ENCODE peak calls at places on chromosomes 4 and X, in five cellular contexts. O is spleen, D is ovary, I is body of pancreas, V is tibial nerve. Q is an unnamed sample. For H3K36me3 and H3K4me1, the result is how much of the 10 kb centered on the place peaks cover.

GRCh38 chrX:148567229-148567628 is 66.8 kb downstream of the AFF2 start:
- DNase-seq in O (no peak), I (no peak), D (no peak), V (no peak), Q (no peak)

GRCh38 chrX:18674417-18674787 is 2.5 kb upstream of the RS1 start:
- DNase-seq in D (peak), I (peak), V (no peak), O (peak), Q (peak)

GRCh38 chr4:184163813-184164212 is 53.9 kb downstream of the ENPP6 start:
- DNase-seq in O (no peak), I (peak), V (peak), D (peak), Q (peak)

GRCh38 chr4:7824218-7824617 is 115.4 kb downstream of the AFAP1 start:
- DNase-seq in I (no peak), O (no peak), D (no peak), V (no peak), Q (no peak)

GRCh38 chrX:48957477-48957826 is at the start of gene OTUD5:
- DNase-seq in D (peak), O (peak), V (no peak), I (no peak), Q (no peak)

GRCh38 chr4:57114973-57115372 is 4.8 kb upstream of the IGFBP7 start:
- DNase-seq in I (no peak), V (no peak), O (no peak), D (no peak), Q (no peak)

GRCh38 chr4:52693492-52693891 is 34.4 kb upstream of the USP46 start:
- DNase-seq in I (no peak), V (no peak), O (no peak), D (no peak), Q (no peak)

GRCh38 chr4:113637363-113637762 is 124.2 kb downstream of the CAMK2D start:
- DNase-seq in V (no peak), I (no peak), D (no peak), O (no peak), Q (no peak)

GRCh38 chr4:176342384-176342783 is 22.6 kb downstream of the SPCS3 start:
- DNase-seq in V (no peak), O (no peak), D (no peak), I (no peak), Q (no peak)

GRCh38 chr4:2842667-2843022 is 999 bp upstream of the ADD1 start:
- DNase-seq in D (no peak), I (no peak), O (no peak), V (no peak), Q (no peak)

GRCh38 chr4:69951602-69952001 is 13.9 kb downstream of the CSN2 start:
- DNase-seq in I (no peak), D (no peak), O (no peak), V (no peak), Q (no peak)

GRCh38 chr4:182015893-182016292 is 227.3 kb upstream of the TENM3 start:
- DNase-seq in V (no peak), D (no peak), I (no peak), O (no peak), Q (no peak)

GRCh38 chr4:147765121-147765521 is 33.2 kb downstream of the ARHGAP10 start:
- DNase-seq in I (no peak), V (no peak), O (no peak), D (no peak), Q (no peak)

GRCh38 chr4:159227378-159227777 is 124.5 kb downstream of the RAPGEF2 start:
- DNase-seq in D (no peak), I (no peak), V (no peak), O (no peak), Q (no peak)

GRCh38 chr4:186297013-186297645 is 31.1 kb downstream of the F11 start:
- DNase-seq in O (no peak), I (no peak), V (no peak), D (no peak), Q (no peak)

GRCh38 chr4:155009288-155009687 is 199.1 kb upstream of the NPY2R start:
- DNase-seq in I (no peak), V (no peak), D (no peak), O (no peak), Q (no peak)

GRCh38 chrX:131985526-131986049 is 37.5 kb upstream of the STK26 start:
- DNase-seq in V (no peak), D (no peak), O (no peak), I (no peak), Q (no peak)

GRCh38 chrX:41561045-41561444 is 113.9 kb downstream of the NYX start:
- DNase-seq in I (peak), V (peak), D (no peak), O (no peak), Q (peak)

GRCh38 chr4:7398788-7399432 is 35.8 kb downstream of the PSAPL1 start:
- DNase-seq in D (no peak), V (no peak), I (no peak), O (no peak), Q (no peak)

GRCh38 chrX:150694738-150695410 is 1.7 kb downstream of the MTMR1 start:
- DNase-seq in D (no peak), I (no peak), O (no peak), V (no peak), Q (no peak)

GRCh38 chr4:3317011-3317655 is 24.3 kb downstream of the RGS12 start:
- DNase-seq in O (peak), D (peak), V (no peak), I (peak), Q (no peak)

GRCh38 chrX:24494544-24495113 is 29.5 kb downstream of the PDK3 start:
- DNase-seq in V (peak), D (no peak), I (peak), O (no peak), Q (peak)

GRCh38 chr4:2416564-2417195 is 1.8 kb downstream of the ZFYVE28 start:
- DNase-seq in V (no peak), D (no peak), O (peak), I (no peak), Q (peak)

GRCh38 chrX:129493643-129494042 is 29.6 kb downstream of the SMARCA1 start:
- DNase-seq in D (no peak), V (no peak), O (no peak), I (no peak), Q (no peak)

GRCh38 chr4:7978907-7979651 is 39.4 kb upstream of the AFAP1 start:
- DNase-seq in V (no peak), I (no peak), O (no peak), D (no peak), Q (no peak)

GRCh38 chr4:132085105-132085504 is 1064.0 kb upstream of the PCDH10 start:
- DNase-seq in O (no peak), D (no peak), I (no peak), V (no peak), Q (no peak)

GRCh38 chrX:131752493-131753198 is 208.8 kb downstream of the OR13H1 start:
- DNase-seq in O (peak), I (no peak), V (no peak), D (peak), Q (peak)

GRCh38 chrX:154596290-154596929 is 11.5 kb downstream of the CTAG1A start:
- DNase-seq in V (no peak), I (peak), D (no peak), O (no peak), Q (no peak)

GRCh38 chr4:38150021-38150671 is 189.9 kb downstream of the PTTG2 start:
- DNase-seq in I (no peak), O (no peak), D (no peak), V (no peak), Q (no peak)

GRCh38 chr4:13166214-13166613 is 317.9 kb downstream of the RAB28 start:
- DNase-seq in D (no peak), I (no peak), V (no peak), O (no peak), Q (no peak)

GRCh38 chr4:80335554-80336358 is at the start of gene CFAP299:
- DNase-seq in O (peak), D (peak), I (peak), V (peak), Q (peak)

GRCh38 chr4:54228064-54228527 is 997 bp upstream of the PDGFRA start:
- DNase-seq in V (peak), D (peak), I (peak), O (peak), Q (peak)

GRCh38 chr4:109319156-109319555 is 16.7 kb upstream of the COL25A1 start:
- DNase-seq in V (no peak), D (no peak), I (no peak), O (no peak), Q (no peak)

GRCh38 chr4:168925789-168926490 is 84.1 kb downstream of the CBR4 start:
- DNase-seq in V (no peak), O (no peak), I (no peak), D (no peak), Q (no peak)

GRCh38 chr4:83490876-83491450 is 6.1 kb upstream of the ABRAXAS1 start:
- DNase-seq in D (no peak), V (no peak), I (no peak), O (no peak), Q (no peak)

GRCh38 chr4:1053080-1053661 is 41.7 kb downstream of the FGFRL1 start:
- DNase-seq in I (no peak), D (peak), O (peak), V (no peak), Q (no peak)

GRCh38 chrX:150525061-150525919 is 43.1 kb upstream of the MTM1 start:
- DNase-seq in O (no peak), D (no peak), I (peak), V (no peak), Q (peak)

GRCh38 chr4:24547979-24548378 is 36.4 kb downstream of the DHX15 start:
- DNase-seq in D (no peak), V (no peak), I (no peak), O (no peak), Q (no peak)

GRCh38 chr4:24550773-24551172 is 33.6 kb downstream of the DHX15 start:
- DNase-seq in V (no peak), O (no peak), I (no peak), D (no peak), Q (no peak)

GRCh38 chr4:24557036-24558022 is 27.0 kb downstream of the DHX15 start:
- DNase-seq in I (no peak), V (no peak), D (no peak), O (no peak), Q (no peak)

GRCh38 chr4:24551492-24552330 is 32.6 kb downstream of the DHX15 start:
- DNase-seq in O (no peak), I (no peak), D (no peak), V (no peak), Q (no peak)
- H3K36me3 ChIP-seq in O (half or more), I (under half), D (under half), V (under half), Q (under half)

GRCh38 chrX:29926659-29927058 is 288.7 kb upstream of the MAGEB2 start:
- DNase-seq in O (no peak), V (no peak), I (no peak), D (no peak), Q (no peak)

GRCh38 chrX:29922607-29923006 is 292.8 kb upstream of the MAGEB2 start:
- DNase-seq in D (no peak), I (no peak), O (no peak), V (no peak), Q (no peak)

GRCh38 chrX:29926056-29926455 is 289.3 kb upstream of the MAGEB2 start:
- DNase-seq in V (no peak), D (no peak), O (no peak), I (no peak), Q (no peak)
- TF ChIP-seq POLR2A in V (no peak), D (no peak), O (no peak), I (no peak), Q (no peak)

DNA sequence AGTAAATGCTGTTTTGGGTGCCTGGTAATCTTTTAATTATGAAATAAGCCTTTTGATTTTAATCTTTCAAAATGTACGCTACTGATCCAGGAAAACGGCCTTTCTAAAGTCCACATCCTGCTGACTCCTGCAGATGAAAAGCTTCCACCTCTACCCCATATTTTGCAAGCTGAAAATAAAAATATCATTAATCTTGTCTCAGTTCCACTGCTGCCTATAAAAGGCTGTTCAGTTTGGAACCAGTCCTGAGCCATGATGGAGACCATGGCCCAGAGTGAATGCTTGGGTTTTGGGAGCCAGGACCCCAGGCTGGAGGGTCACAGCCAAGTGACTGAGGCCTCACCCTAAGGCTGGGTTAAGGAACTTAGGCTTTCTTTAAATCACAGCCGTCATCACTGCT is 110.8 kb downstream of the AFF1 start:
- DNase-seq in D (no peak), I (no peak), O (no peak), V (no peak), Q (no peak)
- H3K4me1 ChIP-seq in D (under half), I (half or more), O (under half), V (under half), Q (under half)

DNA sequence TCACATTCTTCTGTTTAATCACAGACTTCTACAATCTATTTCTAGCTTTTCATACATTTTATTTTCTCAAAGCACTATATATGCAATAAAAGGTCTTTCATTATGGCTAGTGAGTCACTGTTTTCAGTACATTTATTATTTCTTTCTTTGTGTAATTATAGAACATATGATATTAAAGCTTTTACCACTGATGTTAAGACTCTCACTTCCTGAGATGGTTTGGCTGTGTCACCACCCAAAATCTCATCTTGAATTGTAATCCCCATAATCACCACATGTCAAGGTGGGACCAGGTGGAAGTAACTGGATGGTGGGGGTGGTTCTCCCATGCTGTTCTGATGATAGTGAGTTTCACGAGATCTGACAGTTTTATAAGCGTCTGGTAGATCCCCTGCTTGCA is 41.9 kb downstream of the UBA6 start:
- DNase-seq in O (no peak), V (no peak), I (no peak), D (no peak), Q (no peak)
- H3K36me3 ChIP-seq in O (half or more), V (half or more), I (under half), D (under half), Q (under half)

DNA sequence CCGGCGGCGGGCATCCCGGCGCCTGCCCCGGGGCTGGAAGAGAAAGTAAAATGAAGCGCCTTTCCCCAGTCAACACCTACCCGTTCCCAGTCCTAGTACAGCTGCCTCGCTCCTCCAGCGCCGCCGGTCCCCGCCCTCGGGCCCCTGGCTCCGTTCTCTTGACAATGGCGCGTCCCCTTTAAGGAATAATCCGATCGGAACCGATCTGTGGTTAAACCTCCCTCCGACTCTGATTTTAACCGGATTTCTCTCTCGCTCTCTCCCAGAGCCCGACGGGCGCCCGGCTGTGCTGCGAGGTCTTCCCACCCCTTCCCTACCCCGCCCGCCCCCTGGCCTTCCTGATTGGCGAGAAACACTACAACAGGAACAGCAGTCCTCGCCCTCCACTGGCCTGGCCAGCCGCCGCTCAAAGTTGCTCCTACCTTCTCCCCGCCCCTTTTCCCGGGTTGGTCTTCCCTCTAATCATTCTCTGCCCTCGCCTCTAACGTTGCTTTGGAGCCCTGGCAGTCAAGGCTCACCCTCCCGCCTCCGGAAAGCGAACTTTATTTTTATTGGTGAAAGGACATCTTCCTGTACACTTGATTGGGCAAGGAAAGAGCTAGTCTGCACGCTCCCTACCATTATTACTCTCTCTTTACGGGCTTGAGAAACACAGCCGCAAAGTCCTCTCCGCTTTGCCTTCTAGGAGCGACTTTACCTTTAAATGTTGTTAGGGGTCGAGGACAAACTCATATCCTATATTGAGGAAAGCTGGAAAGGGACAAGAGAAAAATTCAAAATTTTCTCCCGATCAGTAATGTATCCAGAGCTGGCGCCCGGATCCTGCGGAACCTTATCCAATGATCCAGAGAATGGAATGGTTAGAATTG is at the start of gene FRYL:
- DNase-seq in V (peak), O (peak), I (peak), D (peak), Q (peak)
- TF ChIP-seq POLR2A in V (peak), O (peak), I (peak), D (peak), Q (peak)

GRCh38 chrX:13703589-13703988 is 14.7 kb downstream of the RAB9A start:
- DNase-seq in O (no peak), V (no peak), D (no peak), I (no peak), Q (no peak)
- H3K4me1 ChIP-seq in O (under half), V (under half), D (under half), I (half or more), Q (under half)

GRCh38 chr4:122838034-122838433 is 11.4 kb downstream of the FGF2 start:
- DNase-seq in D (no peak), V (no peak), I (no peak), O (no peak), Q (no peak)
- H3K36me3 ChIP-seq in D (under half), V (under half), I (under half), O (under half), Q (under half)

GRCh38 chr4:77154761-77155499 is 2.1 kb upstream of the CCNG2 start:
- DNase-seq in V (no peak), I (no peak), O (no peak), D (no peak), Q (no peak)

GRCh38 chr4:77155631-77156345 is 1.2 kb upstream of the CCNG2 start:
- DNase-seq in I (no peak), V (no peak), D (no peak), O (no peak), Q (no peak)

GRCh38 chr4:77156912-77157858 is at the start of gene CCNG2:
- DNase-seq in V (peak), I (peak), O (peak), D (peak), Q (peak)

GRCh38 chr4:77157859-77158486 is 966 bp downstream of the CCNG2 start:
- DNase-seq in D (peak), V (peak), I (peak), O (peak), Q (peak)

DNA sequence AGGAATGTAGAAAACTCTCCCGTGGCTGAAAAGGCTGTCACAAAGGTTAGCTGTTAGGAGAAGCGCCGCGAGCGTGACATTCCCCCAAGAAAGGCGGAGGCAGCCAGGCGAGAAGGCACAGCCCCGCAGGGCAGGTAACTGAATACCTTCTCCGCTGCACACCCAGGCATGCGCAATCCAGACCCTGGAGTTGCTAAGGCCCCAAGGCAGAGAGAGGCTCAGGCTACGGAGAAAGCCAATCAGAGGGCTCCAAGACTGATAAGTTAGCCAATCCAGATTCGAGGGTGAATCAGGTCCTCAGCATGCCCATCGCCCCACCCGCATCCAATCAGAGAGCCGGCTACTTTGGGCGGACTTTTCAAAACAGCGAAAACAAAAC is 485 bp upstream of the CCNG2 start:
- DNase-seq in V (peak), I (peak), D (peak), O (peak), Q (peak)
- TF ChIP-seq POLR2A in V (peak), I (peak), D (no peak), O (no peak), Q (no peak)

Q was measured in adrenal gland.